ENCODE peak calls at places on chromosome 1, in five cellular contexts. E is GM12878, N is K562, Z is HepG2, B is upper lobe of left lung. O is an unnamed sample.

GRCh38 chr1:65469126-65469888 is 48.8 kb downstream of the LEPR start:
- ATAC-seq in B (peak; percentile 57), Z (peak; percentile 50), N (peak; percentile 60), E (no peak), O (no peak)

GRCh38 chr1:99727575-99728190 is 38.8 kb downstream of the FRRS1 start:
- ATAC-seq in Z (no peak), N (peak; percentile 17), B (no peak), E (no peak), O (no peak)

GRCh38 chr1:201498621-201499020 is 8.3 kb downstream of the CSRP1 start:
- ATAC-seq in N (peak; percentile 50), E (peak; percentile 42), B (no peak), Z (no peak), O (no peak)

GRCh38 chr1:163528710-163529348 is 207.1 kb downstream of the NUF2 start:
- ATAC-seq in B (no peak), N (peak; percentile 78), Z (peak; percentile 54), E (peak; percentile 77), O (no peak)

GRCh38 chr1:145999321-146000024 is 3.1 kb upstream of the TXNIP start:
- ATAC-seq in Z (no peak), N (no peak), B (no peak), E (no peak), O (peak; percentile 40)

GRCh38 chr1:119779869-119780356 is 11.2 kb upstream of the HMGCS2 start:
- ATAC-seq in B (peak; percentile 90), N (no peak), E (no peak), Z (peak; percentile 72), O (peak; percentile 57)

GRCh38 chr1:1847501-1848289 is 43.2 kb downstream of the GNB1 start:
- ATAC-seq in Z (no peak), N (peak; percentile 9), E (peak; percentile 77), B (no peak), O (no peak)

GRCh38 chr1:172400073-172400737 is 20.3 kb upstream of the C1orf105 start:
- ATAC-seq in E (no peak), Z (no peak), N (no peak), B (no peak), O (no peak)

GRCh38 chr1:27687906-27688305 is 15.9 kb upstream of the IFI6 start:
- ATAC-seq in B (no peak), N (no peak), Z (no peak), E (no peak), O (no peak)

GRCh38 chr1:205575294-205575885 is 56.4 kb downstream of the ELK4 start:
- ATAC-seq in N (no peak), B (no peak), Z (no peak), E (peak; percentile 45), O (no peak)

GRCh38 chr1:35717911-35718476 is 690 bp downstream of the C1orf216 start:
- ATAC-seq in B (peak; percentile 26), E (peak; percentile 4), Z (no peak), N (peak; percentile 80), O (peak; percentile 60)

DNA sequence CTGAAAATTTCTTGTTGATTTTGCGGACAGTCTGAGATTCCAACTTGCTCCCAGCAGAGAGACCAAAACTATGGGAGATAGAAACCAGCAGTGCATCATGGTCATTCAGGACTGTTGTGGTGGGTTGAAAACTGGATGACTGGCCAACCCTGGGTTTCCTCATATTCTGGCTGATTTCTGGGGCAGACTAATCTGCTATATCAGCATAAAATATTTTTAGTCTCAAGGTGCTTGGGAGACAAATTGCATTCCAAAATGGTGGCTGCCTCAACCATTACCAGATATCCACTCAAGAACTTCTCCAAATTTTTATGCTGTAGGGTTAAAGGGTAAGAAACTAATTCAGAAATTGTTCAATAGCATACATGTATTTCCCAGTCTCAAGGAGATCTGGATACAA is 434.0 kb downstream of the BRINP3 start:
- ATAC-seq in E (no peak), B (no peak), N (no peak), Z (no peak), O (no peak)
- H3K36me3 ChIP-seq in E (no peaks in the 10 kb centered on the region), B (no peaks in the 10 kb centered on the region), N (no peaks in the 10 kb centered on the region), Z (no peaks in the 10 kb centered on the region), O (no peaks in the 10 kb centered on the region)

GRCh38 chr1:229716064-229716463 is 90.0 kb downstream of the URB2 start:
- ATAC-seq in B (no peak), N (no peak), E (no peak), Z (no peak), O (no peak)
- TF ChIP-seq EP300 in B (no peak), N (no peak), E (no peak), Z (no peak), O (no peak)

DNA sequence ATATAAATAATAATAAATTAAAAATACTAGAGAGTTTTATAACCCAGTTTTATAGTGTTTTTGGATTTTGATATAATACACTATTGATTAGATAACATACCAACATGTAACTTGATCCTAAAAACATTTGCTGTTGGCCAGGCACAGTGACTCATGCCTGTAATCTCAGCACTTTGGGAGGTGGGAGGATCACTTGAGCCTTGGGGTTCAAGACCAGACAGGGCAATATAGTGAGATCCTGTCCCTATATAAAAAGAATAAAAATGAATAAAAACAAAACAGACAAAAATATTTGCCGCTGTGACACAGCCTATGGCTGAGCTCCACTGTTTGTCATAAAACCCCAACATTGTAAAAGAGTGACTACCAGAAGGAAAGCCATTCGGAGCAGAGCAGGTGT is 26.1 kb downstream of the VPS13D start:
- ATAC-seq in E (no peak), N (no peak), Z (no peak), B (no peak), O (no peak)
- H3K36me3 ChIP-seq in E (peaks cover 4% of the 10 kb centered on the region), N (peaks cover 77% of the 10 kb centered on the region), Z (peaks cover 5% of the 10 kb centered on the region), B (peaks cover 32% of the 10 kb centered on the region), O (no peaks in the 10 kb centered on the region)

GRCh38 chr1:219324629-219325367 is 151.1 kb downstream of the LYPLAL1 start:
- ATAC-seq in E (peak; percentile 91), B (no peak), N (no peak), Z (no peak), O (no peak)
- TF ChIP-seq EP300 in E (no peak), B (no peak), N (no peak), Z (no peak), O (no peak)

GRCh38 chr1:11188381-11188780 is 774 bp upstream of the ANGPTL7 start:
- ATAC-seq in B (no peak), N (no peak), Z (no peak), E (no peak), O (peak; percentile 85)

GRCh38 chr1:11188858-11189451 is at the start of gene ANGPTL7:
- ATAC-seq in Z (no peak), B (no peak), N (no peak), E (no peak), O (peak; percentile 36)

GRCh38 chr1:11187000-11187399 is 2.2 kb upstream of the ANGPTL7 start:
- ATAC-seq in Z (no peak), N (no peak), E (no peak), B (no peak), O (no peak)

GRCh38 chr1:11187458-11187857 is 1.7 kb upstream of the ANGPTL7 start:
- ATAC-seq in Z (no peak), B (no peak), E (no peak), N (no peak), O (no peak)

DNA sequence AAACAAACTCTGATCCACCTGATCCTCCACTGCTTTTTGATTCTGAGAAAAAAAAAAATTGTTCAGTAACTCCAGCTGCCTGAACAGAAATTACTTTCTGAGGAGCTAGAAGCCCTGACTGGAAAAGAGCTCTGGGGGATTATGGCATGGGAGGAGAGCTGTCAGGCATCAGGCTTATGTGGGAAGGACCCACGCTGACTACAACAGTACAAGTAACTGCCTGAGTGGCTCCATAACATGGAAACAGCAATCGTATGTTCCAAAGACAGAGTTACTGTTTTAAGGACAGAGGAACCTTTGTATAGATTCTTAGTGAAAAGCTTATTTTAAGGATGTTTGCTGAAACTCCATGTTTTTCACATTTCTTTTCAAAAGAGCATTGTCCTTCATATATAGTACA is 1.2 kb upstream of the ANGPTL7 start:
- ATAC-seq in E (no peak), B (no peak), N (no peak), Z (no peak), O (no peak)
- H3K36me3 ChIP-seq in E (peaks cover 9% of the 10 kb centered on the region), B (peaks cover 2% of the 10 kb centered on the region), N (peaks cover 85% of the 10 kb centered on the region), Z (peaks cover 3% of the 10 kb centered on the region), O (no peaks in the 10 kb centered on the region)

GRCh38 chr1:234683856-234684632 is 74.1 kb upstream of the IRF2BP2 start:
- ATAC-seq in Z (peak; percentile 100), N (peak; percentile 44), E (no peak), B (peak; percentile 88), O (peak; percentile 97)
- TF ChIP-seq EP300 in Z (peak; percentile 93), N (no peak), E (no peak), B (no peak), O (no peak)

DNA sequence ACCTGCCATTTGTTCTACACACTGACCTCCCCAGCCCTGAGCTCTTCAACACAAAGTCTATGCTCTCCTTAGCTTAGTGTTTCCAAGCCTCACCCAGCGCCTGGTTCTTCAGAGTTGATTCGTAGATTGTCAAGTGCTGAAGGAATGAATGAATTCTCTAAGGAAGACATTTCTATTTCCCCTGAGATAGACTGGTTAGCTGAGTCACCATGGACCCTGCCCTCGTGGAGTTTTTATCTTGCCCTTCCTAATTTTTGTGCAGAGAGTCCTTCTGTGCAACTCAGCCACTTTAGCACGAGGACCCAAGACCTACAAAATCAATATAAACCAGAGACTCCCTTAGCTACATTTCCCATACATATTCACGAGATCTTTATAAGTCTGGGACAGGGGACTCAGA is 2.6 kb upstream of the CD244 start:
- ATAC-seq in E (no peak), N (no peak), B (no peak), Z (no peak), O (no peak)
- H3K36me3 ChIP-seq in E (no peaks in the 10 kb centered on the region), N (no peaks in the 10 kb centered on the region), B (no peaks in the 10 kb centered on the region), Z (no peaks in the 10 kb centered on the region), O (no peaks in the 10 kb centered on the region)

GRCh38 chr1:98278055-98278454 is 357.2 kb upstream of the DPYD start:
- ATAC-seq in E (no peak), Z (no peak), N (no peak), B (no peak), O (no peak)
- TF ChIP-seq EP300 in E (no peak), Z (no peak), N (no peak), B (no peak), O (no peak)

GRCh38 chr1:244699741-244700140 is 46.8 kb downstream of the DESI2 start:
- ATAC-seq in N (no peak), E (no peak), B (no peak), Z (no peak), O (no peak)

GRCh38 chr1:244700808-244701207 is 47.9 kb downstream of the DESI2 start:
- ATAC-seq in E (no peak), Z (no peak), N (no peak), B (no peak), O (no peak)

GRCh38 chr1:244695937-244696336 is 43.0 kb downstream of the DESI2 start:
- ATAC-seq in B (no peak), E (no peak), N (no peak), Z (no peak), O (no peak)
- H3K36me3 ChIP-seq in B (peaks cover 15% of the 10 kb centered on the region), E (peaks cover 3% of the 10 kb centered on the region), N (peaks cover 53% of the 10 kb centered on the region), Z (peaks cover 11% of the 10 kb centered on the region), O (no peaks in the 10 kb centered on the region)